ENCODE peak calls at places on chromosomes 4 and X, in eight cellular contexts. Z, Y, R, D, F, M, A and S are unnamed samples. For H3K36me3, the result is how much of the 10 kb centered on the place peaks cover.

GRCh38 chr4:15996773-15997172 is 33.8 kb upstream of the FGFBP2 start:
- DNase-seq in Z (peak), Y (no peak), R (no peak), D (no peak), F (no peak), M (no peak), A (no peak), S (no peak)

GRCh38 chr4:173489514-173489913 is 40.5 kb downstream of the HAND2 start:
- DNase-seq in Z (peak), Y (no peak), R (no peak), D (no peak), F (no peak), M (no peak), A (no peak), S (no peak)

GRCh38 chrX:123976671-123977316 is 15.3 kb downstream of the STAG2 start:
- DNase-seq in Z (peak), Y (no peak), R (no peak), D (no peak), F (no peak), M (no peak), A (no peak), S (no peak)

GRCh38 chr4:106222548-106222947 is 93.5 kb downstream of the TBCK start:
- DNase-seq in Z (no peak), Y (no peak), R (no peak), D (no peak), F (no peak), M (no peak), A (no peak), S (no peak)

GRCh38 chrX:110180928-110181310 is 137.0 kb downstream of the AMMECR1 start:
- DNase-seq in Z (peak), Y (no peak), R (no peak), D (no peak), F (no peak), M (no peak), A (no peak), S (no peak)

GRCh38 chr4:17280266-17280665 is 231.6 kb downstream of the QDPR start:
- DNase-seq in Z (no peak), Y (no peak), R (no peak), D (no peak), F (no peak), M (no peak), A (no peak), S (no peak)

GRCh38 chr4:89277412-89277811 is 30.2 kb downstream of the GPRIN3 start:
- DNase-seq in Z (no peak), Y (no peak), R (no peak), D (no peak), F (no peak), M (no peak), A (no peak), S (no peak)

GRCh38 chr4:81215219-81215892 is at the start of gene PRKG2:
- DNase-seq in Z (no peak), Y (peak), R (peak), D (no peak), F (no peak), M (no peak), A (no peak), S (no peak)

GRCh38 chr4:156838761-156839160 is 132.8 kb downstream of the PDGFC start:
- DNase-seq in Z (peak), Y (no peak), R (no peak), D (no peak), F (no peak), M (no peak), A (no peak), S (no peak)

GRCh38 chr4:76782837-76783236 is 115.1 kb downstream of the SOWAHB start:
- DNase-seq in Z (peak), Y (no peak), R (no peak), D (no peak), F (no peak), M (no peak), A (no peak), S (no peak)

GRCh38 chr4:120921456-120922389 is 803 bp downstream of the PRDM5 start:
- DNase-seq in Z (peak), Y (peak), R (peak), D (no peak), F (peak), M (peak), A (peak), S (peak)

GRCh38 chr4:172018358-172018757 is 205.2 kb downstream of the GALNTL6 start:
- DNase-seq in Z (no peak), Y (no peak), R (no peak), D (no peak), F (no peak), M (no peak), A (no peak), S (peak)

GRCh38 chr4:124199185-124199584 is 513.3 kb downstream of the ANKRD50 start:
- DNase-seq in Z (no peak), Y (no peak), R (no peak), D (no peak), F (no peak), M (no peak), A (no peak), S (no peak)

GRCh38 chr4:182449186-182449880 is 206.1 kb downstream of the TENM3 start:
- DNase-seq in Z (peak), Y (no peak), R (no peak), D (no peak), F (no peak), M (no peak), A (no peak), S (no peak)

GRCh38 chr4:1323635-1324442 is 23.2 kb upstream of the UVSSA start:
- DNase-seq in Z (peak), Y (no peak), R (no peak), D (no peak), F (peak), M (no peak), A (no peak), S (peak)

DNA sequence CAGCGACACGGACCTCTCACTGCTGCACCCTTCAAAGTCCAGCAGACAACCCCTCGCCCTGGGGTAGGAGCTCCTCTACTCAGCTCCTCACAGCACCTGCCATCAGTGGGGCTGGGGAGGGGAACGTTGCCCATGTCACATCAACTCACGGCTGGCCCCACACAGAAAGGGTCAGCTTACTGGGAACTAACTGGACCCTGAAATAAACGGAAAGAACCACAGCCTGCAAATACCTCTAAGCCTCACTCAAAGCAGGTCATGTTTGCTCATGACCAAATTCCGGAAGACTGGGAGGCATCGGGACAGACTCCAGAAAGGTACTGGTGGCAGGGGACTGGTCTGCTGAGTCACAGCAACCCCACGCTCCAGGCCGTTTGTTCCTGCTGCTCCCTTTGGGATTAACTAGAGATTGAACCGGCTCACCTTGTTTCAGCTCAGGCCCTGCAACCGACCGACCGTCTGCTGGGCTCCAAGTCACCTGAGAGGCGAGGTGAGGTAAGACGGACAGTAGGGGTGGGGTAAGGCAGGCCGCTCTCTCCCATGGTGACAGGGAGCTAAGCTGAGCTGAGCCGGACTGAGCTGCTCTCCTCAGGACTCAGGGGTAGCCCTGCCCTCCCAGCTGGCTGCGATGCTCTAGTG is 5.6 kb downstream of the G6PD start:
- DNase-seq in Z (no peak), Y (no peak), R (peak), D (no peak), F (no peak), M (no peak), A (peak), S (peak)
- H3K27ac ChIP-seq in Z (peak), Y (peak), R (peak), D (peak), F (no peak), M (peak), A (peak), S (peak)

GRCh38 chr4:75771607-75772006 is 47.2 kb downstream of the USO1 start:
- DNase-seq in Z (no peak), Y (no peak), R (no peak), D (no peak), F (no peak), M (no peak), A (no peak), S (no peak)
- H3K36me3 ChIP-seq in Z (under half), Y (under half), R (under half), D (under half), F (under half), M (under half), A (under half), S (under half)

DNA sequence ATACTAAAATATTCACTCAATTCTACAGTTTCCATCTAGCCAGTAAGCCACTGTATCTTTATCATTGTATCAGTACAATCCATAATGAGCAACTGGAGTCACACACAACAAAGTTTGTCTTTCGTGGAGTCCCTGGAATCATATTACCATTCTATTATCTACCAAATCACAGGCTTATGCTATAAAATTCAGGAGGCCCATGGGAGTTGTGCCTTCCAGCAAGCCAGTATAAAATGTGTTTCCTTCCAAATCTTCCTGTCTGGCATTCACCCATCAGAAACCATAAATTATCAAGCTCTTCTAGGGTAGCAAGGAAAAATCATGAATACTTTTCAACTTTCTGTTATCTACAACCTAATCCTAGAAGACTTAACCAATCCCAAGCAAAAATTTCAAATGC is 1383.3 kb upstream of the PCDH7 start:
- DNase-seq in Z (no peak), Y (no peak), R (no peak), D (no peak), F (no peak), M (no peak), A (no peak), S (no peak)
- H3K27ac ChIP-seq in Z (no peak), Y (no peak), R (no peak), D (no peak), F (no peak), M (no peak), A (no peak), S (no peak)

GRCh38 chr4:10095296-10095991 is 21.2 kb downstream of the WDR1 start:
- DNase-seq in Z (no peak), Y (no peak), R (no peak), D (peak), F (no peak), M (no peak), A (no peak), S (peak)
- H3K36me3 ChIP-seq in Z (half or more), Y (half or more), R (under half), D (half or more), F (under half), M (under half), A (under half), S (under half)